ENCODE peak calls at places on chromosomes 3 and 15, in eight cellular contexts. W, S, L, G, T, J, A and Z are unnamed samples.
A peak's percentile ranks its signal among the peaks of the same experiment; 100 is the strongest.

GRCh38 chr15:35349916-35350315 is 196.0 kb downstream of the DPH6 start:
- DNase-seq in W (no peak), S (no peak), L (no peak), G (no peak), T (no peak), J (no peak), A (no peak), Z (no peak)

GRCh38 chr15:60975203-60975602 is 253.9 kb downstream of the RORA start:
- DNase-seq in W (no peak), S (no peak), L (no peak), G (no peak), T (no peak), J (no peak), A (no peak), Z (no peak)

GRCh38 chr3:29668728-29669127 is 387.9 kb downstream of the RBMS3 start:
- DNase-seq in W (no peak), S (no peak), L (no peak), G (no peak), T (no peak), J (no peak), A (no peak), Z (no peak)

GRCh38 chr3:25889132-25889917 is 99.4 kb downstream of the OXSM start:
- DNase-seq in W (no peak), S (peak; percentile 4), L (no peak), G (no peak), T (no peak), J (no peak), A (no peak), Z (no peak)

GRCh38 chr15:72604794-72605193 is 49.7 kb upstream of the GOLGA6B start:
- DNase-seq in W (no peak), S (peak; percentile 60), L (no peak), G (no peak), T (no peak), J (peak; percentile 17), A (peak; percentile 71), Z (no peak)

GRCh38 chr3:131216801-131217200 is 164.8 kb upstream of the NUDT16 start:
- DNase-seq in W (no peak), S (peak; percentile 56), L (no peak), G (no peak), T (peak; percentile 64), J (peak; percentile 53), A (no peak), Z (peak; percentile 40)

GRCh38 chr3:185830018-185830797 is 5.4 kb upstream of the IGF2BP2 start:
- DNase-seq in W (no peak), S (no peak), L (no peak), G (no peak), T (no peak), J (no peak), A (no peak), Z (no peak)

GRCh38 chr3:31219131-31219843 is 313.4 kb upstream of the STT3B start:
- DNase-seq in W (no peak), S (peak; percentile 49), L (no peak), G (no peak), T (no peak), J (no peak), A (peak; percentile 57), Z (no peak)

GRCh38 chr15:92747047-92747446 is 91.5 kb upstream of the FAM174B start:
- DNase-seq in W (no peak), S (no peak), L (no peak), G (no peak), T (no peak), J (peak; percentile 20), A (peak; percentile 22), Z (no peak)

GRCh38 chr15:45314960-45315359 is 62.9 kb downstream of the SLC28A2 start:
- DNase-seq in W (no peak), S (no peak), L (no peak), G (peak; percentile 43), T (no peak), J (no peak), A (peak; percentile 92), Z (no peak)